ENCODE peak calls at places on chromosome 3, in ten cellular contexts. G is sigmoid colon; B is brain microvascular endothelial cell; L is H1; N is right lobe of liver; Y is tibial nerve; I is CD4-positive, CD25-positive, alpha-beta regulatory T cell; D is effector memory CD4-positive, alpha-beta T cell; J is fibroblast of lung; U is pancreas. O is an unnamed sample. For H3K27me3, the result is how much of the 10 kb centered on the place peaks cover.

GRCh38 chr3:110521019-110521418 is 550.6 kb upstream of the NECTIN3 start:
- DNase-seq in G (no peak), D (no peak), U (no peak), B (peak), N (no peak), I (no peak), Y (no peak), L (no peak), J (peak), O (no peak)

GRCh38 chr3:141275032-141275422 is 43.4 kb downstream of the PXYLP1 start:
- DNase-seq in Y (no peak), J (peak), L (no peak), U (no peak), G (no peak), I (no peak), B (peak), D (no peak), N (no peak), O (no peak)

GRCh38 chr3:30343067-30343831 is 263.2 kb upstream of the TGFBR2 start:
- DNase-seq in Y (no peak), D (no peak), J (no peak), N (no peak), B (no peak), L (no peak), U (no peak), G (no peak), I (no peak), O (no peak)

GRCh38 chr3:42839616-42840015 is 30.4 kb downstream of the ACKR2 start:
- DNase-seq in I (peak), U (no peak), L (no peak), Y (no peak), N (no peak), B (peak), J (peak), G (peak), D (no peak), O (no peak)

GRCh38 chr3:51679318-51679717 is 8.3 kb downstream of the TEX264 start:
- DNase-seq in Y (no peak), L (no peak), D (no peak), U (no peak), I (no peak), J (no peak), G (no peak), N (peak), B (no peak), O (no peak)

GRCh38 chr3:194383276-194383940 is 13.9 kb upstream of the LRRC15 start:
- DNase-seq in D (no peak), I (no peak), L (no peak), U (no peak), J (no peak), G (no peak), B (no peak), N (peak), Y (no peak), O (no peak)

GRCh38 chr3:188929138-188929537 is 242.6 kb upstream of the TPRG1 start:
- DNase-seq in N (no peak), B (no peak), D (no peak), J (peak), U (peak), Y (no peak), L (no peak), I (no peak), G (no peak), O (no peak)

GRCh38 chr3:157063926-157064325 is 96.0 kb downstream of the CCNL1 start:
- DNase-seq in Y (no peak), G (no peak), B (no peak), L (no peak), D (no peak), J (peak), U (no peak), N (no peak), I (no peak), O (no peak)

GRCh38 chr3:65326574-65326973 is 638.8 kb upstream of the ADAMTS9 start:
- DNase-seq in B (no peak), J (no peak), N (no peak), L (no peak), Y (no peak), D (no peak), I (no peak), U (no peak), G (no peak), O (no peak)

GRCh38 chr3:8761866-8762265 is 7.5 kb downstream of the OXTR start:
- DNase-seq in L (no peak), D (no peak), U (no peak), N (no peak), I (no peak), B (no peak), J (no peak), Y (no peak), G (no peak), O (no peak)

GRCh38 chr3:12962292-12962691 is 110.9 kb downstream of the IQSEC1 start:
- DNase-seq in U (no peak), J (peak), B (no peak), I (no peak), N (no peak), Y (no peak), D (no peak), L (no peak), G (no peak), O (no peak)

GRCh38 chr3:174355505-174355904 is 503.6 kb upstream of the NAALADL2 start:
- DNase-seq in L (no peak), G (no peak), B (peak), J (no peak), Y (no peak), D (no peak), N (no peak), U (no peak), I (no peak), O (no peak)

GRCh38 chr3:24060055-24060454 is 115.0 kb downstream of the NR1D2 start:
- DNase-seq in J (peak), B (peak), D (no peak), L (no peak), U (no peak), N (no peak), I (no peak), Y (no peak), G (no peak), O (no peak)

GRCh38 chr3:193292386-193292785 is 51.4 kb downstream of the PLAAT1 start:
- DNase-seq in D (no peak), U (no peak), Y (no peak), B (no peak), N (no peak), J (peak), L (no peak), I (no peak), G (no peak), O (no peak)

GRCh38 chr3:78285032-78285728 is 1245.3 kb downstream of the ROBO2 start:
- DNase-seq in D (no peak), B (no peak), N (no peak), Y (no peak), G (no peak), L (no peak), U (no peak), I (no peak), J (no peak), O (no peak)

GRCh38 chr3:150721285-150722130 is 17.8 kb upstream of the ERICH6 start:
- DNase-seq in L (no peak), B (peak), D (no peak), U (no peak), I (peak), N (no peak), Y (no peak), J (peak), G (no peak), O (no peak)

GRCh38 chr3:25855281-25855680 is 65.4 kb downstream of the OXSM start:
- DNase-seq in I (no peak), G (no peak), D (no peak), B (peak), Y (no peak), U (no peak), N (no peak), L (no peak), J (peak), O (no peak)

GRCh38 chr3:197559662-197560061 is 3.9 kb upstream of the BDH1 start:
- DNase-seq in N (no peak), G (no peak), U (no peak), L (no peak), D (no peak), J (no peak), Y (no peak), B (no peak), I (no peak), O (no peak)

GRCh38 chr3:69033470-69033869 is 18.7 kb downstream of the TMF1 start:
- DNase-seq in B (peak), Y (no peak), N (no peak), G (no peak), I (no peak), U (no peak), J (peak), L (no peak), D (no peak), O (no peak)

GRCh38 chr3:108806316-108806715 is 16.3 kb upstream of the TRAT1 start:
- DNase-seq in J (no peak), N (no peak), U (no peak), I (peak), B (no peak), L (no peak), D (no peak), G (no peak), Y (no peak), O (no peak)

GRCh38 chr3:143763568-143764162 is 84.6 kb downstream of the SLC9A9 start:
- DNase-seq in L (no peak), I (peak), U (no peak), G (no peak), D (no peak), J (peak), N (no peak), B (no peak), Y (no peak), O (no peak)

GRCh38 chr3:45776611-45777010 is 19.7 kb downstream of the SLC6A20 start:
- DNase-seq in D (no peak), U (no peak), B (no peak), N (no peak), Y (no peak), L (no peak), J (no peak), I (no peak), G (peak), O (no peak)

GRCh38 chr3:38454884-38455638 is 1.4 kb downstream of the ACVR2B start:
- DNase-seq in Y (peak), G (peak), L (peak), D (no peak), I (peak), B (no peak), J (peak), U (peak), N (peak), O (no peak)

GRCh38 chr3:11464356-11464755 is 179.4 kb downstream of the VGLL4 start:
- DNase-seq in D (no peak), J (no peak), N (no peak), U (no peak), B (no peak), G (no peak), I (no peak), Y (no peak), L (no peak), O (no peak)

GRCh38 chr3:70056081-70056480 is 56.5 kb downstream of the SAMMSON start:
- DNase-seq in D (no peak), I (no peak), U (no peak), G (no peak), B (no peak), N (no peak), J (no peak), Y (no peak), L (no peak), O (no peak)

GRCh38 chr3:136495213-136495612 is 245.1 kb downstream of the PCCB start:
- DNase-seq in D (no peak), B (no peak), I (no peak), N (no peak), J (no peak), L (no peak), Y (no peak), U (no peak), G (no peak), O (no peak)

GRCh38 chr3:17742837-17743659 is 617 bp upstream of the TBC1D5 start:
- DNase-seq in J (no peak), B (peak), N (no peak), U (no peak), L (no peak), G (no peak), D (no peak), Y (no peak), I (no peak), O (no peak)

GRCh38 chr3:47469616-47470015 is 6.1 kb downstream of the SCAP start:
- DNase-seq in G (no peak), L (no peak), Y (no peak), B (no peak), J (no peak), I (no peak), D (no peak), U (no peak), N (no peak), O (no peak)
- H3K27me3 ChIP-seq in G (under half), L (under half), Y (under half), B (under half), J (under half), I (under half), D (under half), U (under half), N (under half), O (under half)

DNA sequence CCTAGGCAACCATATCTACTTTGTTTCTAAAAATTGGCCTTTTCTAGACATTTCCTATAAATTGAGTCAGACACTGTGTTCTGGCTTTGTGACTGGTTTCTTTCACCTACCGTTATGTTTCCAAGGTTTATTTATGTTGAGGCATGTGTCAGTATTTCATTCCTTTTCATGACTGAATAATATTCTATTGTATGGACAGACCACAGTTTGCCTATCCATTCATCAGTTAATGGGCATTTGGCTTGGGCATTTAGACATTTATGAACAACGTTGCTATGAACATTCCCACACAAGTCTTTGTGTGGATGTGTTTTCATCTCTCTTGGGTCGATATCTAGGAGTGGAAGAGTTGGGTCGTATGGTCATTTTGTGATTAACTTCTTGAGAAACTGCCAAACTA is 3.6 kb upstream of the CFAP92 start:
- DNase-seq in N (no peak), L (no peak), I (no peak), U (no peak), D (no peak), G (no peak), B (no peak), Y (no peak), J (no peak), O (no peak)
- H3K27me3 ChIP-seq in N (under half), L (under half), I (under half), U (under half), D (under half), G (under half), B (under half), Y (half or more), J (half or more), O (under half)

DNA sequence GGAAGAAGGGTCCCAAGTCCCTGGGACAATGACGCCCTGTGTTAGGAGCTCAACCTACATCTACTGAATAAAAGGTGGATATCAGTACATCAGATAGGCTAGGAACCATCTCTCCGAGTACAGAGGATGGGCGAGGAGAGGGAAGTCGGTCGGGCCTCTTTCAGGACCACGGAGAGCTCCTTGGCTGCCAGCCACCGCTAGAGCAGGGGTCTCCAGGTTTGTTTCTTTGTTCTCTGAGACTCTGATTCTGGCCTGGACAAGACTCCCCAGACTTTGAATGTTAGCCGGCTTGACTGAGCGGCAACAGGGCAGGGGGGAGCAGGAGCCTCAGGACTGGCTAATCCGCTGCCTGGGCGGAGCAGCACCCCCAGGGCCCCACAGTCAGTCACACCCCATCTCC is 131.8 kb downstream of the TPRA1 start:
- DNase-seq in L (no peak), D (no peak), G (no peak), I (no peak), U (no peak), Y (no peak), B (no peak), J (peak), N (peak), O (no peak)
- H3K27me3 ChIP-seq in L (under half), D (under half), G (under half), I (under half), U (under half), Y (half or more), B (under half), J (under half), N (under half), O (under half)

GRCh38 chr3:146966124-146966523 is 361.0 kb upstream of the PLSCR5 start:
- DNase-seq in D (no peak), U (no peak), I (no peak), G (no peak), N (no peak), L (no peak), J (no peak), B (no peak), Y (no peak), O (no peak)
- H3K27me3 ChIP-seq in D (under half), U (under half), I (under half), G (under half), N (under half), L (under half), J (under half), B (under half), Y (under half), O (under half)

GRCh38 chr3:137764563-137765309 is 621 bp downstream of the SOX14 start:
- DNase-seq in N (no peak), I (no peak), G (no peak), B (no peak), Y (no peak), L (no peak), D (no peak), U (no peak), J (no peak), O (no peak)
- H3K27me3 ChIP-seq in N (half or more), I (under half), G (half or more), B (half or more), Y (half or more), L (half or more), D (under half), U (under half), J (half or more), O (half or more)

DNA sequence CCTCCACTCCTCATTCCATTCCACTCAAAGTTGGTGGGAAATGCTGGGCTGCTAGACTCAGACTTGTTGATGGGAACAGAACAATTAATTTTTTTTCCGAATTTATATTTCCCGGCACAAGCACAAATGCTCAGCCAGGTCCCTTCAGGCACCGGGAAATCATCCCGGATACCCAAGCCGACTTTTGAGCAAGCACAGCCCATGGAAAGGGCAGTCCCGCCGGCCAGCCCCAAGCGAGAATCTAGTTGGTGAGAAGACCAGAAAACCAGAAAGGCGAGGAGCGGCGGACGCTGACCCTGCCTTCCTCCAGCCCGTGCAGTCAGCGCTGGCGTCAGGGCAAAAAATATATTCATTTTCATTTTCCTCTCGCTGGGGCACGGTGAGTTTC is 758 bp upstream of the ZIC4 start:
- DNase-seq in Y (no peak), G (no peak), D (no peak), B (no peak), N (no peak), U (no peak), I (no peak), L (no peak), J (no peak), O (no peak)
- H3K27me3 ChIP-seq in Y (half or more), G (half or more), D (half or more), B (under half), N (under half), U (under half), I (under half), L (half or more), J (half or more), O (under half)

DNA sequence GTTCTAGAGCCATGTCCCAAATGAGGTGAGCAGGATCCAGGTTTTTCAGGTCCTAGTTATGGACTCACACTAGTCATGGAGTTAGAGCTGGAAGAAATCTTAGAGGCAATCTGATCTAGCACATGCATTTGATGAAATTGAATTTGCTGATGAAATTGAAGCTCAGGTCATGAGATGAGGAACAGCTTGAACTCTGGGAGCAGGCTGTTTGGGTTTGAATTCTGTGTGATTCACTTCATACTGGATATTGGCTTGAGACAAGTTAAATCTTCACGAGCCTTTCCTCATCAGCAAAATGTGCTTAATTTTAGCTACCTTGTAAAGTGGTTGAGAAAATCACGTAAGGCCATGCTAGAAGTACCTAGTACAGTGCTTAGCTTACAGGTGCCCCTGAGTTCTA is 33.5 kb upstream of the PARL start:
- DNase-seq in D (no peak), I (no peak), B (no peak), G (no peak), N (no peak), Y (no peak), J (no peak), L (no peak), U (no peak), O (no peak)
- H3K27me3 ChIP-seq in D (under half), I (under half), B (under half), G (under half), N (under half), Y (under half), J (under half), L (under half), U (under half), O (under half)